ENCODE peak calls at places on chromosomes 6 and 20, in four cellular contexts. One of them, this sample, is unnamed.
A peak's percentile ranks its signal among the peaks of the same experiment; 100 is the strongest.

GRCh38 chr20:58714923-58715708 is 22.5 kb downstream of the NPEPL1 start:
- DNase-seq in stromal cell of bone marrow: no peak
- DNase-seq in uterus: no peak
- DNase-seq in breast epithelium: peak; percentile 42
- DNase-seq in this sample: no peak

GRCh38 chr6:153170511-153170910 is 39.4 kb upstream of the RGS17 start:
- DNase-seq in stromal cell of bone marrow: no peak
- DNase-seq in uterus: no peak
- DNase-seq in breast epithelium: no peak
- DNase-seq in this sample: no peak

GRCh38 chr6:28606424-28607391 is 81.0 kb downstream of the GPX5 start:
- DNase-seq in stromal cell of bone marrow: no peak
- DNase-seq in uterus: no peak
- DNase-seq in breast epithelium: no peak
- DNase-seq in this sample: no peak

GRCh38 chr6:139027620-139028182 is 844 bp upstream of the ABRACL start:
- DNase-seq in stromal cell of bone marrow: no peak
- DNase-seq in uterus: no peak
- DNase-seq in breast epithelium: no peak
- DNase-seq in this sample: no peak

GRCh38 chr6:29742191-29742590 is 19.0 kb downstream of the HLA-F start:
- DNase-seq in stromal cell of bone marrow: no peak
- DNase-seq in uterus: no peak
- DNase-seq in breast epithelium: no peak
- DNase-seq in this sample: no peak

GRCh38 chr20:50022676-50023075 is 39.9 kb downstream of the SNAI1 start:
- DNase-seq in stromal cell of bone marrow: no peak
- DNase-seq in uterus: no peak
- DNase-seq in breast epithelium: no peak
- DNase-seq in this sample: no peak

GRCh38 chr6:135832186-135832585 is 19.3 kb upstream of the PDE7B start:
- DNase-seq in stromal cell of bone marrow: no peak
- DNase-seq in uterus: no peak
- DNase-seq in breast epithelium: no peak
- DNase-seq in this sample: no peak

GRCh38 chr6:105499928-105500327 is 97.0 kb upstream of the PREP start:
- DNase-seq in stromal cell of bone marrow: no peak
- DNase-seq in uterus: no peak
- DNase-seq in breast epithelium: no peak
- DNase-seq in this sample: no peak

This sample was measured in heart right ventricle.